ENCODE peak calls at places on chromosomes 1 and 21, in five cellular contexts. One of them, this sample, is unnamed.
A peak's percentile ranks its signal among the peaks of the same experiment; 100 is the strongest.

GRCh38 chr1:24562625-24563024 is 6.7 kb downstream of the NCMAP start:
- DNase-seq in HT-29: peak; percentile 50
- DNase-seq in posterior vena cava: no peak
- DNase-seq in glutamatergic neuron: no peak
- DNase-seq in iPS-NIHi11: no peak
- DNase-seq in this sample: no peak

GRCh38 chr21:44700101-44701022 is 3.4 kb downstream of the KRTAP10-12 start:
- DNase-seq in HT-29: no peak
- DNase-seq in posterior vena cava: peak; percentile 32
- DNase-seq in glutamatergic neuron: no peak
- DNase-seq in iPS-NIHi11: no peak
- DNase-seq in this sample: peak; percentile 53

GRCh38 chr1:101081496-101082282 is 56.1 kb upstream of the DPH5 start:
- DNase-seq in HT-29: no peak
- DNase-seq in posterior vena cava: no peak
- DNase-seq in glutamatergic neuron: no peak
- DNase-seq in iPS-NIHi11: no peak
- DNase-seq in this sample: no peak

GRCh38 chr1:78516716-78517115 is 25.9 kb downstream of the PTGFR start:
- DNase-seq in HT-29: no peak
- DNase-seq in posterior vena cava: no peak
- DNase-seq in glutamatergic neuron: no peak
- DNase-seq in iPS-NIHi11: no peak
- DNase-seq in this sample: no peak

GRCh38 chr21:25371831-25372434 is 235.3 kb downstream of the MRPL39 start:
- DNase-seq in HT-29: no peak
- DNase-seq in posterior vena cava: no peak
- DNase-seq in glutamatergic neuron: no peak
- DNase-seq in iPS-NIHi11: no peak
- DNase-seq in this sample: no peak

GRCh38 chr1:170586321-170586855 is 54.4 kb downstream of the GORAB start:
- DNase-seq in HT-29: no peak
- DNase-seq in posterior vena cava: peak; percentile 88
- DNase-seq in glutamatergic neuron: no peak
- DNase-seq in iPS-NIHi11: no peak
- DNase-seq in this sample: no peak

GRCh38 chr1:219372916-219373615 is 199.4 kb downstream of the LYPLAL1 start:
- DNase-seq in HT-29: no peak
- DNase-seq in posterior vena cava: no peak
- DNase-seq in glutamatergic neuron: no peak
- DNase-seq in iPS-NIHi11: no peak
- DNase-seq in this sample: no peak

GRCh38 chr21:20994790-20995189 is 3.4 kb upstream of the NCAM2 start:
- DNase-seq in HT-29: no peak
- DNase-seq in posterior vena cava: no peak
- DNase-seq in glutamatergic neuron: no peak
- DNase-seq in iPS-NIHi11: no peak
- DNase-seq in this sample: no peak

GRCh38 chr1:151145158-151146071 is 1.0 kb downstream of the SEMA6C start:
- DNase-seq in HT-29: no peak
- DNase-seq in posterior vena cava: peak; percentile 87
- DNase-seq in glutamatergic neuron: peak; percentile 45
- DNase-seq in iPS-NIHi11: peak; percentile 42
- DNase-seq in this sample: peak; percentile 77

GRCh38 chr1:49163041-49163440 is 386.4 kb upstream of the BEND5 start:
- DNase-seq in HT-29: no peak
- DNase-seq in posterior vena cava: no peak
- DNase-seq in glutamatergic neuron: no peak
- DNase-seq in iPS-NIHi11: no peak
- DNase-seq in this sample: no peak

GRCh38 chr1:247656475-247656874 is 23.1 kb downstream of the OR13G1 start:
- DNase-seq in HT-29: no peak
- DNase-seq in posterior vena cava: no peak
- DNase-seq in glutamatergic neuron: no peak
- DNase-seq in iPS-NIHi11: no peak
- DNase-seq in this sample: no peak

GRCh38 chr21:43903451-43904091 is 38.5 kb downstream of the AGPAT3 start:
- DNase-seq in HT-29: peak; percentile 37
- DNase-seq in posterior vena cava: peak; percentile 80
- DNase-seq in glutamatergic neuron: no peak
- DNase-seq in iPS-NIHi11: no peak
- DNase-seq in this sample: no peak

GRCh38 chr1:222202831-222203230 is 345.1 kb downstream of the HHIPL2 start:
- DNase-seq in HT-29: no peak
- DNase-seq in posterior vena cava: no peak
- DNase-seq in glutamatergic neuron: no peak
- DNase-seq in iPS-NIHi11: no peak
- DNase-seq in this sample: no peak

GRCh38 chr1:6460349-6461236 is 5.4 kb downstream of the TNFRSF25 start:
- DNase-seq in HT-29: no peak
- DNase-seq in posterior vena cava: no peak
- DNase-seq in glutamatergic neuron: no peak
- DNase-seq in iPS-NIHi11: peak; percentile 52
- DNase-seq in this sample: no peak

GRCh38 chr1:177913762-177914540 is 55.9 kb downstream of the SEC16B start:
- DNase-seq in HT-29: peak; percentile 36
- DNase-seq in posterior vena cava: no peak
- DNase-seq in glutamatergic neuron: peak; percentile 30
- DNase-seq in iPS-NIHi11: peak; percentile 61
- DNase-seq in this sample: peak; percentile 80

GRCh38 chr1:34806396-34806795 is 13.6 kb downstream of the GJA4 start:
- DNase-seq in HT-29: no peak
- DNase-seq in posterior vena cava: no peak
- DNase-seq in glutamatergic neuron: no peak
- DNase-seq in iPS-NIHi11: peak; percentile 0
- DNase-seq in this sample: no peak

GRCh38 chr1:151494741-151495281 is 16.4 kb upstream of the CGN start:
- DNase-seq in HT-29: peak; percentile 87
- DNase-seq in posterior vena cava: no peak
- DNase-seq in glutamatergic neuron: no peak
- DNase-seq in iPS-NIHi11: peak; percentile 57
- DNase-seq in this sample: peak; percentile 90

GRCh38 chr1:201180901-201181300 is 9.7 kb upstream of the IGFN1 start:
- DNase-seq in HT-29: no peak
- DNase-seq in posterior vena cava: peak; percentile 23
- DNase-seq in glutamatergic neuron: no peak
- DNase-seq in iPS-NIHi11: no peak
- DNase-seq in this sample: no peak

GRCh38 chr1:6014130-6014999 is 22.1 kb upstream of the NPHP4 start:
- DNase-seq in HT-29: no peak
- DNase-seq in posterior vena cava: no peak
- DNase-seq in glutamatergic neuron: no peak
- DNase-seq in iPS-NIHi11: no peak
- DNase-seq in this sample: no peak

GRCh38 chr21:36643374-36644250 is 55.3 kb upstream of the SIM2 start:
- DNase-seq in HT-29: no peak
- DNase-seq in posterior vena cava: no peak
- DNase-seq in glutamatergic neuron: no peak
- DNase-seq in iPS-NIHi11: no peak
- DNase-seq in this sample: no peak

GRCh38 chr1:46400398-46400797 is 6.3 kb downstream of the FAAH start:
- DNase-seq in HT-29: no peak
- DNase-seq in posterior vena cava: no peak
- DNase-seq in glutamatergic neuron: no peak
- DNase-seq in iPS-NIHi11: no peak
- DNase-seq in this sample: no peak

GRCh38 chr1:175188936-175189335 is 3.6 kb downstream of the KIAA0040 start:
- DNase-seq in HT-29: no peak
- DNase-seq in posterior vena cava: no peak
- DNase-seq in glutamatergic neuron: no peak
- DNase-seq in iPS-NIHi11: no peak
- DNase-seq in this sample: no peak

GRCh38 chr1:27563407-27564263 is 40.3 kb downstream of the AHDC1 start:
- DNase-seq in HT-29: peak; percentile 81
- DNase-seq in posterior vena cava: no peak
- DNase-seq in glutamatergic neuron: no peak
- DNase-seq in iPS-NIHi11: no peak
- DNase-seq in this sample: no peak

GRCh38 chr1:117060441-117061317 is 553 bp downstream of the TTF2 start:
- DNase-seq in HT-29: peak; percentile 49
- DNase-seq in posterior vena cava: peak; percentile 81
- DNase-seq in glutamatergic neuron: peak; percentile 37
- DNase-seq in iPS-NIHi11: peak; percentile 54
- DNase-seq in this sample: no peak

GRCh38 chr1:25145775-25146381 is 86.4 kb downstream of the SYF2 start:
- DNase-seq in HT-29: no peak
- DNase-seq in posterior vena cava: no peak
- DNase-seq in glutamatergic neuron: no peak
- DNase-seq in iPS-NIHi11: no peak
- DNase-seq in this sample: no peak

GRCh38 chr1:25644962-25645361 is 28.4 kb downstream of the MAN1C1 start:
- DNase-seq in HT-29: no peak
- DNase-seq in posterior vena cava: no peak
- DNase-seq in glutamatergic neuron: no peak
- DNase-seq in iPS-NIHi11: peak; percentile 38
- DNase-seq in this sample: peak; percentile 65

GRCh38 chr1:182196897-182197546 is 135.5 kb upstream of the ZNF648 start:
- DNase-seq in HT-29: no peak
- DNase-seq in posterior vena cava: no peak
- DNase-seq in glutamatergic neuron: no peak
- DNase-seq in iPS-NIHi11: no peak
- DNase-seq in this sample: no peak

GRCh38 chr21:41326414-41327080 is 9.9 kb downstream of the FAM3B start:
- DNase-seq in HT-29: no peak
- DNase-seq in posterior vena cava: no peak
- DNase-seq in glutamatergic neuron: no peak
- DNase-seq in iPS-NIHi11: no peak
- DNase-seq in this sample: no peak

GRCh38 chr1:98133151-98133550 is 212.3 kb upstream of the DPYD start:
- DNase-seq in HT-29: no peak
- DNase-seq in posterior vena cava: no peak
- DNase-seq in glutamatergic neuron: no peak
- DNase-seq in iPS-NIHi11: no peak
- DNase-seq in this sample: no peak

GRCh38 chr1:39976732-39977131 is 21.8 kb downstream of the MFSD2A start:
- DNase-seq in HT-29: no peak
- DNase-seq in posterior vena cava: peak; percentile 12
- DNase-seq in glutamatergic neuron: no peak
- DNase-seq in iPS-NIHi11: no peak
- DNase-seq in this sample: peak; percentile 77

GRCh38 chr1:6464514-6464836 is 1.5 kb downstream of the TNFRSF25 start:
- DNase-seq in HT-29: peak; percentile 74
- DNase-seq in posterior vena cava: no peak
- DNase-seq in glutamatergic neuron: no peak
- DNase-seq in iPS-NIHi11: no peak
- DNase-seq in this sample: peak; percentile 80

GRCh38 chr1:209809601-209810000 is 3.7 kb upstream of the IRF6 start:
- DNase-seq in HT-29: no peak
- DNase-seq in posterior vena cava: no peak
- DNase-seq in glutamatergic neuron: no peak
- DNase-seq in iPS-NIHi11: no peak
- DNase-seq in this sample: no peak

GRCh38 chr1:89842547-89843278 is 21.9 kb downstream of the LRRC8D start:
- DNase-seq in HT-29: no peak
- DNase-seq in posterior vena cava: no peak
- DNase-seq in glutamatergic neuron: no peak
- DNase-seq in iPS-NIHi11: no peak
- DNase-seq in this sample: no peak

GRCh38 chr1:65075123-65075976 is 72.7 kb upstream of the AK4 start:
- DNase-seq in HT-29: peak; percentile 69
- DNase-seq in posterior vena cava: no peak
- DNase-seq in glutamatergic neuron: peak; percentile 32
- DNase-seq in iPS-NIHi11: peak; percentile 63
- DNase-seq in this sample: peak; percentile 83

This sample was measured in endodermal cell.